ENCODE peak calls at places on chromosomes 6 and 20, in four cellular contexts. P is cardiac muscle cell, A is upper lobe of right lung, Q is fibroblast of lung. D is an unnamed sample.

GRCh38 chr6:134080171-134080795 is 27.9 kb upstream of the SLC2A12 start:
- DNase-seq in Q (peak; percentile 67), A (no peak), P (no peak), D (no peak)

GRCh38 chr20:63826753-63827152 is 4.3 kb downstream of the ZBTB46 start:
- DNase-seq in P (no peak), A (no peak), Q (peak; percentile 32), D (peak; percentile 89)

GRCh38 chr20:326645-327031 is 1.3 kb downstream of the SOX12 start:
- DNase-seq in A (peak; percentile 80), P (peak; percentile 67), Q (no peak), D (peak; percentile 67)

GRCh38 chr6:105428342-105428957 is 25.6 kb upstream of the PREP start:
- DNase-seq in Q (peak; percentile 83), A (no peak), P (no peak), D (no peak)

GRCh38 chr6:80338201-80338836 is 231.8 kb downstream of the BCKDHB start:
- DNase-seq in P (peak; percentile 84), Q (no peak), A (peak; percentile 79), D (no peak)

GRCh38 chr20:3164043-3164762 is 4.5 kb upstream of the FASTKD5 start:
- DNase-seq in P (no peak), A (peak; percentile 60), Q (no peak), D (peak; percentile 68)

GRCh38 chr6:29943053-29943966 is 978 bp downstream of the HLA-A start:
- DNase-seq in Q (no peak), P (no peak), A (no peak), D (no peak)

GRCh38 chr6:50936277-50936681 is 117.6 kb downstream of the TFAP2B start:
- DNase-seq in A (no peak), P (no peak), Q (no peak), D (no peak)

GRCh38 chr6:38512211-38512610 is 127.5 kb downstream of the BTBD9 start:
- DNase-seq in P (no peak), A (no peak), Q (peak; percentile 62), D (no peak)

GRCh38 chr6:50541941-50542340 is 171.4 kb upstream of the TFAP2D start:
- DNase-seq in P (no peak), A (no peak), Q (no peak), D (peak; percentile 50)

GRCh38 chr6:13194852-13195251 is 133.5 kb downstream of the TBC1D7 start:
- DNase-seq in A (no peak), Q (peak; percentile 53), P (peak; percentile 22), D (peak; percentile 93)

GRCh38 chr6:19736066-19736465 is 101.1 kb upstream of the ID4 start:
- DNase-seq in P (no peak), A (no peak), Q (no peak), D (peak; percentile 3)

GRCh38 chr20:34030453-34030852 is 36.7 kb downstream of the RALY start:
- DNase-seq in Q (no peak), P (no peak), A (no peak), D (no peak)

GRCh38 chr20:58521763-58522162 is 6.6 kb upstream of the APCDD1L start:
- DNase-seq in Q (no peak), A (no peak), P (no peak), D (no peak)

GRCh38 chr6:131255434-131255833 is 120.2 kb downstream of the AKAP7 start:
- DNase-seq in A (no peak), Q (no peak), P (no peak), D (no peak)

GRCh38 chr6:2396292-2396691 is 150.9 kb upstream of the GMDS start:
- DNase-seq in A (no peak), P (no peak), Q (no peak), D (no peak)

GRCh38 chr20:25049261-25050060 is 8.5 kb downstream of the ACSS1 start:
- DNase-seq in A (no peak), Q (no peak), P (no peak), D (no peak)
- H3K4me1 ChIP-seq in A (peaks cover 65% of the 10 kb centered on the region), Q (peaks cover 6% of the 10 kb centered on the region), P (no peaks in the 10 kb centered on the region), D (peaks cover 18% of the 10 kb centered on the region)

DNA sequence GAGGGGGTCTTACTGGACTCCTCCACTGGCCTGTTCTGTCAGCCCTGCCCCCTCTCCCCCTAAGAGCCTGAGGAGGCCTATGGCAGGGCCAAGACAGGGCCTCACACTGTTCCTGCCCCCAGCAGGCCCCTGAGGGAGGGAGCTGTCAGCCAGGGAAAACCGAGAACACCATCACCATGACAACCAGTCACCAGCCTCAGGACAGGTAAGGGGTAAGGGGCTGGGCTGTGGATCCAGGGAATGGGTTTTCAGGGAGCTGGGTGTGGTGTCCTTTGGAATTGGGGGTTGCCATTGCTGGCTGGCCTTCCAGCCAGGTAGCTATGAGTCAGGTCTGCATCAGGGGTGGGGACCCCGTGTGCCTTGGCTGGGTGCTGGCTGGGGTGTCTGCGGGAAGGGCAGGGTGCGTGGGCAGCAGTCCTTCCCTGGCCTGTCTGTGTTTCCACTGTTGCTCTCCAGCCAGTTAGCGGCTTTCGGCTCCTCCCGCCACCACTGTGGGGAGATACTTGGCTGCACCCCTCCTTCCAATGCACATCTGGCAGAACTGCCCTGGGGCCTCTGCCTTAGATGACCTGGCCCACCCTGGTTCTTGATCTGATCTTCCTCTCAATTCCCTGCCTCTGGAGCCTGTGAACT is 3.9 kb downstream of the SLC29A1 start:
- DNase-seq in P (no peak), A (no peak), Q (no peak), D (peak; percentile 61)
- H3K4me1 ChIP-seq in P (peaks cover 36% of the 10 kb centered on the region), A (peaks cover 30% of the 10 kb centered on the region), Q (peaks cover 12% of the 10 kb centered on the region), D (peaks cover 26% of the 10 kb centered on the region)

DNA sequence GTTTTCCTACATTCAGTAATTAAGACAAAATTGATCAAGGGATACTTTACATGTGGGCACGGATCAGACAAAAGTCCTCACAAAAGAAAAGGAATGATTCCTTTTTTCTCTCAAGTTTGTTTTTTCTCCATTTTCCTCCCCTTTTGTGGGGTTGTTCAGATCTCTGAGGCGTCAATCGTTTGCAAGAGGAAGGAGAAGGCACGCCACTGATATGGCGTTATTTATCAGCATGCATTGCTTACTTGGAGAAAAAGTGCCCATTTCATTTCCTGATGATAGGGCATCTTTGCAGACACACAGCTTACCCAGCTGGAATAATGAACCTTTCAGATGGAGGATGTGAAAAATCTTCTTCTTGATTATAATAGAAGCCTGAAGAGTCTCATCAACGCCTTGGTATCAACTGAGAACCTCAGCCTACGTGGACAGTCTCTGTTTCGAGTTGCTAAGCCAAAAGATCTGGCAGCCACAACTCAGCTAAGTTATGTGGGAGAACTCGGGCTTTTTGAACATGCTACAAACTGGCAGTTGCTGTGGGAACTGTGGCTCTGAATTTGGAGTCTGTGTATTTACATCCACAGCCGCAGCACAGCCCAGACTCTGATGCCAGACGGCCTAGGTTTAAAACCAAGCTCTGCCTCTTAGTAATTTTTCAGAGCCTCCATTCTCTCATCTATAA is 36.0 kb downstream of the RIPOR2 start:
- DNase-seq in P (no peak), Q (peak; percentile 57), A (no peak), D (no peak)
- H3K4me1 ChIP-seq in P (no peaks in the 10 kb centered on the region), Q (peaks cover 6% of the 10 kb centered on the region), A (no peaks in the 10 kb centered on the region), D (peaks cover 11% of the 10 kb centered on the region)

GRCh38 chr6:6893701-6894100 is 214.1 kb upstream of the RREB1 start:
- DNase-seq in P (no peak), Q (peak; percentile 14), A (no peak), D (no peak)
- H3K4me1 ChIP-seq in P (peaks cover 25% of the 10 kb centered on the region), Q (no peaks in the 10 kb centered on the region), A (no peaks in the 10 kb centered on the region), D (peaks cover 2% of the 10 kb centered on the region)

DNA sequence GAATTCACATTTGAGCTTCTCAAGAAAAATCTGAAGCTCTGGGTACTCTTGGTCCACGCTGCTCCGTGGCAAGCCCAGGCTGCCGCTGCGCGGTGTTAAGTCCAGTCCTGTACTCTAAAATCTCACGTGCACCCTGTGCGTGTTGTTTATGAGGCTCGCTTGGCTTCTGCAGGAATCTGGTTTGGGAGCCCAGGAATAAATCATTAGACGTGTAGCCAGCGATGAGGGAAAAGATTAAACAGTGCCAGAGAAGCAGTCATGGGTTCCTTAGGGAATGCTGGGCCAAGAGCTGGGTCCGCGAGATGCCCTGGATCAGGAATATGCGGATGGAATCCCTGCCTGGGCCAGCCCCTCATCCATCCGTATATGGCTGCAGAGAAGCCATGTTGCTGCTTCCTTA is 87.3 kb downstream of the KCNB1 start:
- DNase-seq in A (no peak), P (no peak), Q (no peak), D (no peak)
- H3K4me1 ChIP-seq in A (no peaks in the 10 kb centered on the region), P (no peaks in the 10 kb centered on the region), Q (no peaks in the 10 kb centered on the region), D (peaks cover 29% of the 10 kb centered on the region)

GRCh38 chr6:47875593-47875992 is 93.8 kb downstream of the OPN5 start:
- DNase-seq in Q (no peak), P (no peak), A (no peak), D (no peak)
- H3K4me1 ChIP-seq in Q (no peaks in the 10 kb centered on the region), P (no peaks in the 10 kb centered on the region), A (no peaks in the 10 kb centered on the region), D (no peaks in the 10 kb centered on the region)

DNA sequence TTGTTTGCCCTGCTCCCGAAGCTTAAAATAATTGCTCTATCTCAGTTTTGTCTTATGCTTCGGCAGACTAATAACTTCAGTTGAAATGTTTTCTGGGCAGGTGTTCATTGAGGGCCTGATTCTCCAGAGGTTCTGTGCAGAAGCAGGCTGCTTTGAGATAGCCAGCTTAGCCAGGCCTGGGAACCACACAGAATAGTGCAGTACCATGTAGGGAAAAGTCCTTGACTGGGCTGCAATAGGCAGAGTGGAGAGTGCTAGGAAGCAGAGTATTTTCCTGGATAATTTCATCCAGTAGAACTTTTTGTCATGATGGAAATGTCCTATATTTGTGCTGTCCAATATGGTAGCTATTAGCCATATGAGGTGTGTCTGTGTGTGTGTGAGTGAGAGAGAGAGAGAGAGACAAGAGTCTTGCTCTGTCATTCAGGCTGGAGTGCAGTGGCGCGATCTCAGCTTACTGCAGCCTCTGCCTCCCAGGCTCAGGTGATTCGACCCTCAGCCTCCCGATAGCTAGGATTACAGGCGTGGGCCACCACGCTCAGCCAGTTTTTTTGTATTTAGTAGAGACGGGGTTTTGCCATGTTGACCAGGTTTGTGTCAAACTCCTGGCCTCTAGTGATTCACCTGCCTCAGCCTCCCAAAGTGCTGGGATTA is 15.9 kb downstream of the TOP1 start:
- DNase-seq in A (no peak), Q (no peak), P (peak; percentile 29), D (no peak)
- H3K4me1 ChIP-seq in A (peaks cover 49% of the 10 kb centered on the region), Q (peaks cover 18% of the 10 kb centered on the region), P (peaks cover 35% of the 10 kb centered on the region), D (peaks cover 31% of the 10 kb centered on the region)

GRCh38 chr6:9086331-9086730 is 651.0 kb upstream of the SLC35B3 start:
- DNase-seq in A (no peak), P (no peak), Q (no peak), D (no peak)

GRCh38 chr6:9085054-9085746 is 649.9 kb upstream of the SLC35B3 start:
- DNase-seq in P (no peak), Q (no peak), A (no peak), D (no peak)

GRCh38 chr6:9083108-9083507 is 647.8 kb upstream of the SLC35B3 start:
- DNase-seq in A (no peak), P (no peak), Q (no peak), D (no peak)
- H3K4me1 ChIP-seq in A (no peaks in the 10 kb centered on the region), P (no peaks in the 10 kb centered on the region), Q (no peaks in the 10 kb centered on the region), D (no peaks in the 10 kb centered on the region)

DNA sequence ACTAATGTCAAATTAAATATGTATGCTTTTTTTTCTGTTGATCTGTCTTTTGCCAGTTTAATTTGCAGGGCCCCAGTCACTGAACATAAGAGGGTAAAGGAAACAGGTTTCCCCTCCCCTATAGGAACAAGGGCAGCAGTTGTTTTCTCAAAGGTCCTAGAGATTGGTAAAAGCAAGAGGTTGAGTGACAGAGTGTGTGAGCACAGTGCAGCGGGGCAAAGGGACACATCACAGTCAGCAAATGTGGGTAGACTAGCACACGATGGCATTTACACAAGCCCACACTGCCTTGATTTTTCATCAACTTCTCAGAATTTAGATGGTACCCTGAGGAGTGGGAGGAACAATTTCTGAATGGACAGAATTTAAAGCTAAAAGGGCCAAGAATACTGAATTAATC is 138.7 kb upstream of the MYLIP start:
- DNase-seq in P (no peak), A (no peak), Q (no peak), D (peak; percentile 38)
- H3K4me1 ChIP-seq in P (peaks cover 27% of the 10 kb centered on the region), A (no peaks in the 10 kb centered on the region), Q (no peaks in the 10 kb centered on the region), D (no peaks in the 10 kb centered on the region)